ENCODE peak calls at places on chromosome 3, in eight cellular contexts. Q is tibial nerve; N is naive thymus-derived CD4-positive, alpha-beta T cell; W is psoas muscle; F is keratinocyte; Y is IMR-90; O is mesendoderm; H is PC-3. C is an unnamed sample.

GRCh38 chr3:109927161-109927560 is 589.8 kb upstream of the DPPA4 start:
- DNase-seq in H (peak; percentile 97), Q (no peak), N (no peak), O (peak; percentile 80), W (no peak), Y (peak; percentile 98), F (peak; percentile 63), C (peak; percentile 40)

GRCh38 chr3:115760722-115761121 is 137.4 kb downstream of the GAP43 start:
- DNase-seq in Y (no peak), H (no peak), W (no peak), Q (no peak), O (no peak), F (no peak), N (no peak), C (peak; percentile 2)

GRCh38 chr3:52292247-52293065 is 4.8 kb downstream of the GLYCTK start:
- DNase-seq in F (no peak), N (no peak), W (no peak), H (peak; percentile 45), Y (no peak), O (no peak), Q (no peak), C (no peak)

GRCh38 chr3:53772562-53773329 is 73.5 kb downstream of the CHDH start:
- DNase-seq in N (no peak), W (no peak), Y (peak; percentile 27), O (no peak), F (no peak), Q (no peak), H (no peak), C (peak; percentile 3)

GRCh38 chr3:62036726-62037125 is 336.6 kb downstream of the FEZF2 start:
- DNase-seq in Q (no peak), F (no peak), Y (no peak), W (no peak), O (no peak), H (no peak), N (no peak), C (no peak)

GRCh38 chr3:104437131-104437750 is 929.5 kb upstream of the ALCAM start:
- DNase-seq in H (peak; percentile 72), O (peak; percentile 25), Y (peak; percentile 53), W (no peak), F (peak; percentile 13), Q (no peak), N (no peak), C (peak; percentile 78)

GRCh38 chr3:87920549-87920948 is 138.3 kb downstream of the CGGBP1 start:
- DNase-seq in N (no peak), F (no peak), W (no peak), Y (no peak), O (no peak), Q (no peak), H (no peak), C (no peak)

GRCh38 chr3:139380575-139380974 is 8.9 kb downstream of the COPB2 start:
- DNase-seq in Y (no peak), N (no peak), F (no peak), Q (no peak), W (no peak), H (no peak), O (no peak), C (no peak)

GRCh38 chr3:152621006-152621868 is 213.7 kb upstream of the P2RY1 start:
- DNase-seq in Y (no peak), Q (no peak), H (no peak), O (peak; percentile 25), W (no peak), F (no peak), N (no peak), C (no peak)

GRCh38 chr3:60399861-60400845 is 851.1 kb downstream of the FHIT start:
- DNase-seq in N (no peak), O (peak; percentile 50), W (no peak), H (peak; percentile 10), Q (no peak), F (no peak), Y (peak; percentile 3), C (no peak)
- H3K4me3 ChIP-seq in N (no peak overlapping the region), O (no peak overlapping the region), W (no peak overlapping the region), H (no peak overlapping the region), Q (no peak overlapping the region), F (no peak overlapping the region), Y (no peak overlapping the region), C (no peak overlapping the region)

DNA sequence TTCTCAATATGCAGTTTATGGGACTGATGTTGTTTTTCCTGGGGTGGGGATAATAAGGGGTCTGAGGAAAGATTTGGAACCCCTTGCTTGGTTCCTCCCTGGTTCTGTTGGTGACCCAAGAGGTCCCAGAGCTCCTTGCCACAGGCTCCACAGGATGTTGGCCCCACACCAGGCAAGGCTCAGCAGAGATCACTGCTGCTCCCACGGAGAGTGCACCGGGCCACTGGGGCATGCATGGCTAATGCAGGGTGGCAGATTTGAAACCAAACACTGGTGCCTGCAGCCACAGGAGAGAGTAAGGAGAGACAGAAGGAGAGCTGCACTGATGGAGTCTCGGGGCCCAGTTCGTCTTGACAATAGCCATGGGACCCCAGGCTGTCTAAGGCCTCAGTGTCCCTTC is 2.5 kb downstream of the FAM107A start:
- DNase-seq in W (no peak), N (no peak), H (no peak), O (no peak), Y (no peak), Q (no peak), F (no peak), C (no peak)
- H3K27me3 ChIP-seq in W (no peaks in the 10 kb centered on the region), N (no peaks in the 10 kb centered on the region), H (no peaks in the 10 kb centered on the region), O (no peaks in the 10 kb centered on the region), Y (peaks cover 18% of the 10 kb centered on the region), Q (no peaks in the 10 kb centered on the region), F (peaks cover 14% of the 10 kb centered on the region), C (no peaks in the 10 kb centered on the region)

DNA sequence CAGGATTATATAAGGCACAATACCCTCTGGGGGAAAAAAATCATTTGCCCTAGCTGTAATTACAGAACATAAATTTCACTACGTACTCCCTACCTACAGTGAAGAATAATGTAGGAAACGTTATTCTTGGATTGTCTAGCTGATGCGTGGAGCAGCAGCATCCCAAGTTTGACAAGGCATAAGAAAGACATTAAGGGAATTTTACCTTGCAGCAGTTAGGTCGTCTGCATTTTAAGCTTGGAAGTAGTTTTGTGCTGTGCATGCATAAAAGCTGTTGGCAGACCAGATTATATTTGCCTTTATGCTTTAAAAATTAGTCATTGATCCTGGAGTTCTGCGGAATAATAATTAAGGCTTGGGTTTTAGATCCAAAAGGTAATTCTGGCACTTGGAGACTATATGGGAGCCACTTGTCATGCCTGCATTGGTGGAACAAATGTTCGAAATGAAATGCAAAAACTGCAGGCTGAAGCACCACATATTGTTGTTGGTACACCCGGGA is 2.2 kb downstream of the EIF4A2 start:
- DNase-seq in Y (no peak), F (no peak), O (no peak), W (no peak), H (no peak), Q (no peak), N (no peak), C (no peak)
- H3K4me3 ChIP-seq in Y (peak overlapping the region; percentile 80), F (peak overlapping the region; percentile 98), O (peak overlapping the region; percentile 85), W (peak overlapping the region; percentile 93), H (peak overlapping the region; percentile 100), Q (peak overlapping the region; percentile 66), N (peak overlapping the region; percentile 88), C (peak overlapping the region; percentile 87)

GRCh38 chr3:127456471-127457093 is 134.0 kb downstream of the TPRA1 start:
- DNase-seq in W (peak; percentile 50), Y (peak; percentile 63), O (peak; percentile 37), H (peak; percentile 69), F (peak; percentile 44), N (no peak), Q (no peak), C (no peak)

GRCh38 chr3:127457094-127457475 is 133.4 kb downstream of the TPRA1 start:
- DNase-seq in F (no peak), O (peak; percentile 76), H (peak; percentile 51), Y (peak; percentile 60), Q (no peak), W (peak; percentile 54), N (no peak), C (no peak)

GRCh38 chr3:127459205-127459604 is 131.3 kb downstream of the TPRA1 start:
- DNase-seq in W (peak; percentile 29), Q (no peak), Y (no peak), H (no peak), N (no peak), F (no peak), O (no peak), C (no peak)

GRCh38 chr3:127458698-127459097 is 131.8 kb downstream of the TPRA1 start:
- DNase-seq in N (no peak), H (no peak), W (peak; percentile 39), O (peak; percentile 87), F (no peak), Q (no peak), Y (no peak), C (peak; percentile 50)

DNA sequence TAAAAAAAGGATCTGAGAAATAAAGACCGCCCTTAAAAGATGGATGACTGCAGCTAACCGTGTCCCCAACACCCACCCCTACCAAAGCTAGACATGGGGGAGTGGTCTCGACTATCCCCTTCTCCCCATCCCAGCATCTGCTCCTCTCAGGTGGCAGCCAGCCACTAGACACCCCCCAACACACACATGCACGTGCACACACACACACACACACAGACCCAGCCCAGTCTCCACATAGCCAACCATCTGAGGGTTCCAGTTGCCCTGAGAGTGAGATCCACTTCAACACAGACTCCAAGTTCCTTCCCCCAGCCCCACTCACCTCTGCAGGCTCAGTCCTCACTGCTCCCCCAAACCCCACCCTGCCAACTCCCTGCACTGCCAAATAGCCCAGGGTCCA is 132.8 kb downstream of the TPRA1 start:
- DNase-seq in F (no peak), Y (no peak), Q (no peak), H (no peak), N (no peak), O (no peak), W (no peak), C (no peak)
- H3K27me3 ChIP-seq in F (no peaks in the 10 kb centered on the region), Y (peaks cover 30% of the 10 kb centered on the region), Q (no peaks in the 10 kb centered on the region), H (no peaks in the 10 kb centered on the region), N (peaks cover 8% of the 10 kb centered on the region), O (peaks cover 7% of the 10 kb centered on the region), W (peaks cover 48% of the 10 kb centered on the region), C (peaks cover 27% of the 10 kb centered on the region)

GRCh38 chr3:116863842-116864626 is 154.5 kb downstream of the TUSC7 start:
- DNase-seq in O (peak; percentile 80), Y (peak; percentile 64), F (no peak), W (no peak), Q (peak; percentile 14), N (no peak), H (peak; percentile 52), C (no peak)
- H3K4me3 ChIP-seq in O (peak overlapping the region; percentile 17), Y (peak overlapping the region; percentile 82), F (no peak overlapping the region), W (peak overlapping the region; percentile 28), Q (no peak overlapping the region), N (no peak overlapping the region), H (peak overlapping the region; percentile 66), C (no peak overlapping the region)